ENCODE peak calls at places on chromosomes 12 and 14, in four cellular contexts. F is WTC11, R is fibroblast of lung, G is AG04449. B is an unnamed sample.

GRCh38 chr12:96438330-96438729 is 38.1 kb upstream of the CDK17 start:
- DNase-seq in F (no peak), R (no peak), G (no peak), B (no peak)

GRCh38 chr14:73786942-73787759 is 64.5 kb upstream of the PTGR2 start:
- DNase-seq in G (no peak), R (no peak), F (peak), B (peak)

GRCh38 chr12:62785941-62786559 is 148.9 kb downstream of the PPM1H start:
- DNase-seq in R (peak), G (peak), F (no peak), B (peak)

GRCh38 chr12:32039917-32040575 is 66.6 kb upstream of the BICD1 start:
- DNase-seq in F (no peak), R (no peak), G (no peak), B (no peak)

GRCh38 chr14:80621701-80622100 is 319.8 kb downstream of the CEP128 start:
- DNase-seq in F (no peak), G (no peak), R (peak), B (no peak)

GRCh38 chr12:57309420-57309819 is 58.4 kb upstream of the STAC3 start:
- DNase-seq in F (no peak), G (peak), R (peak), B (no peak)

GRCh38 chr12:75361408-75361807 is 26.9 kb downstream of the GLIPR1L1 start:
- DNase-seq in F (no peak), G (no peak), R (no peak), B (no peak)

GRCh38 chr14:69181491-69181890 is 9.8 kb upstream of the EXD2 start:
- DNase-seq in F (no peak), G (no peak), R (no peak), B (no peak)

GRCh38 chr12:129212221-129212630 is 358.9 kb downstream of the GLT1D1 start:
- DNase-seq in R (no peak), F (no peak), G (no peak), B (no peak)

GRCh38 chr12:26654623-26655022 is 178.4 kb downstream of the ITPR2 start:
- DNase-seq in G (no peak), R (no peak), F (no peak), B (no peak)

GRCh38 chr14:76958020-76958965 is 70.2 kb downstream of the IRF2BPL start:
- DNase-seq in F (no peak), G (no peak), R (no peak), B (no peak)

GRCh38 chr14:29255692-29256091 is 489.1 kb downstream of the FOXG1 start:
- DNase-seq in R (no peak), F (no peak), G (no peak), B (no peak)

GRCh38 chr14:52678591-52678990 is 16.8 kb downstream of the ERO1A start:
- DNase-seq in G (no peak), R (no peak), F (no peak), B (no peak)

GRCh38 chr14:69937367-69937777 is 58.2 kb downstream of the SMOC1 start:
- DNase-seq in G (no peak), R (no peak), F (no peak), B (no peak)

GRCh38 chr12:131061041-131061806 is 107.5 kb downstream of the ADGRD1 start:
- DNase-seq in F (no peak), R (no peak), G (no peak), B (no peak)

GRCh38 chr14:60656755-60657608 is 7.7 kb upstream of the SIX1 start:
- DNase-seq in R (peak), G (no peak), F (peak), B (peak)

GRCh38 chr12:95371571-95371970 is 102.4 kb upstream of the METAP2 start:
- DNase-seq in G (no peak), F (no peak), R (no peak), B (no peak)

GRCh38 chr12:102960766-102961487 is 3.5 kb downstream of the ASCL1 start:
- DNase-seq in G (no peak), F (peak), R (no peak), B (no peak)

GRCh38 chr12:59643576-59643975 is 47.7 kb downstream of the SLC16A7 start:
- DNase-seq in R (no peak), F (no peak), G (no peak), B (no peak)

GRCh38 chr14:28577711-28578131 is 188.9 kb upstream of the FOXG1 start:
- DNase-seq in G (peak), R (peak), F (no peak), B (no peak)

GRCh38 chr12:71607494-71608330 is 55.9 kb downstream of the ZFC3H1 start:
- DNase-seq in R (no peak), G (no peak), F (no peak), B (no peak)

GRCh38 chr12:15721716-15722115 is 67.5 kb downstream of the EPS8 start:
- DNase-seq in R (peak), F (no peak), G (no peak), B (no peak)

GRCh38 chr12:19402743-19403400 is 36.4 kb upstream of the AEBP2 start:
- DNase-seq in R (peak), F (no peak), G (no peak), B (no peak)

GRCh38 chr12:112496493-112496892 is 77.7 kb downstream of the PTPN11 start:
- DNase-seq in F (no peak), G (no peak), R (no peak), B (no peak)

GRCh38 chr14:48686650-48687049 is 899.5 kb downstream of the RPS29 start:
- DNase-seq in F (no peak), G (peak), R (no peak), B (no peak)